ENCODE peak calls at places on chromosomes 16 and 17, in seven cellular contexts. P, H, S, N, M, V and Y are unnamed samples.

GRCh38 chr17:9200197-9200662 is 178.9 kb downstream of the NTN1 start:
- DNase-seq in H (no peak), V (no peak), M (no peak), N (no peak), S (no peak), P (no peak), Y (no peak)

GRCh38 chr17:4968916-4969550 is 1.4 kb upstream of the SPAG7 start:
- DNase-seq in P (no peak), H (no peak), S (no peak), N (no peak), V (peak; percentile 26), M (peak; percentile 79), Y (peak; percentile 66)

GRCh38 chr16:2242598-2242997 is 6.4 kb downstream of the DNASE1L2 start:
- DNase-seq in V (no peak), H (no peak), M (no peak), S (no peak), P (no peak), N (no peak), Y (peak; percentile 44)

GRCh38 chr16:50438041-50438437 is 69.3 kb upstream of the BRD7 start:
- DNase-seq in S (no peak), M (no peak), P (no peak), V (no peak), H (no peak), N (no peak), Y (no peak)

GRCh38 chr16:3681206-3681605 is 26.7 kb downstream of the DNASE1 start:
- DNase-seq in M (no peak), N (no peak), V (no peak), P (no peak), S (no peak), H (no peak), Y (no peak)

GRCh38 chr17:55304171-55304859 is 39.6 kb downstream of the HLF start:
- DNase-seq in S (no peak), M (no peak), P (no peak), N (no peak), V (no peak), H (no peak), Y (no peak)

GRCh38 chr17:41534899-41535546 is 6.9 kb upstream of the KRT19 start:
- DNase-seq in M (no peak), V (no peak), P (no peak), N (no peak), S (no peak), H (no peak), Y (peak; percentile 26)

GRCh38 chr17:70552230-70552981 is 383.1 kb downstream of the KCNJ2 start:
- DNase-seq in M (peak; percentile 6), H (no peak), S (no peak), P (no peak), N (peak; percentile 52), V (peak; percentile 26), Y (peak; percentile 51)

GRCh38 chr17:5537251-5537650 is 47.1 kb downstream of the NLRP1 start:
- DNase-seq in M (peak; percentile 25), V (no peak), P (no peak), N (no peak), H (no peak), S (no peak), Y (no peak)

GRCh38 chr17:55086635-55087058 is 118.1 kb downstream of the STXBP4 start:
- DNase-seq in V (no peak), N (peak; percentile 41), P (no peak), M (peak; percentile 75), H (no peak), S (peak; percentile 4), Y (no peak)

GRCh38 chr16:50599494-50599893 is 51.3 kb downstream of the NKD1 start:
- DNase-seq in H (no peak), N (no peak), P (no peak), M (no peak), S (peak; percentile 23), V (no peak), Y (no peak)

GRCh38 chr16:11047939-11048500 is 103.7 kb downstream of the CLEC16A start:
- DNase-seq in M (no peak), P (no peak), N (no peak), S (no peak), V (no peak), H (no peak), Y (no peak)

GRCh38 chr16:65509172-65509571 is 387.3 kb upstream of the CDH11 start:
- DNase-seq in S (no peak), V (no peak), H (no peak), M (no peak), N (no peak), P (no peak), Y (no peak)

GRCh38 chr16:2428051-2428786 is 1.0 kb upstream of the CCNF start:
- DNase-seq in S (no peak), V (no peak), H (no peak), N (peak; percentile 39), M (no peak), P (no peak), Y (peak; percentile 71)

GRCh38 chr16:84199861-84200260 is 8.9 kb downstream of the ADAD2 start:
- DNase-seq in N (no peak), S (no peak), M (no peak), H (no peak), V (no peak), P (no peak), Y (no peak)

GRCh38 chr17:40561871-40562611 is 3.2 kb downstream of the CCR7 start:
- DNase-seq in P (no peak), S (no peak), M (no peak), V (no peak), H (peak; percentile 52), N (no peak), Y (no peak)

GRCh38 chr16:3095869-3096268 is 3.2 kb downstream of the ZSCAN10 start:
- DNase-seq in V (peak; percentile 63), S (no peak), N (no peak), M (no peak), P (no peak), H (peak; percentile 55), Y (peak; percentile 80)

GRCh38 chr17:47203984-47204721 is 5.0 kb upstream of the MYL4 start:
- DNase-seq in S (no peak), P (no peak), N (no peak), H (peak; percentile 43), V (no peak), M (no peak), Y (no peak)

GRCh38 chr17:77322534-77323412 is 182.0 kb downstream of the SEC14L1 start:
- DNase-seq in H (peak; percentile 2), P (peak; percentile 72), S (peak; percentile 71), N (no peak), V (peak; percentile 93), M (peak; percentile 98), Y (peak; percentile 70)

GRCh38 chr17:82217530-82218204 is 5.0 kb upstream of the CCDC57 start:
- DNase-seq in S (no peak), N (no peak), M (no peak), V (no peak), H (no peak), P (no peak), Y (peak; percentile 51)

GRCh38 chr17:74645010-74645409 is 21.5 kb upstream of the CD300E start:
- DNase-seq in P (no peak), N (no peak), S (no peak), M (no peak), H (no peak), V (no peak), Y (no peak)

GRCh38 chr17:14304876-14305636 is 4.2 kb downstream of the HS3ST3B1 start:
- DNase-seq in P (no peak), N (no peak), V (no peak), M (no peak), S (no peak), H (no peak), Y (peak; percentile 45)

GRCh38 chr17:70310251-70310672 is 140.9 kb downstream of the KCNJ2 start:
- DNase-seq in S (no peak), N (no peak), M (peak; percentile 31), P (no peak), V (no peak), H (no peak), Y (no peak)

GRCh38 chr16:24850289-24850931 is 4.6 kb downstream of the SLC5A11 start:
- DNase-seq in S (no peak), P (no peak), V (no peak), H (no peak), N (no peak), M (no peak), Y (no peak)

GRCh38 chr16:1900452-1900774 is 17.8 kb downstream of the HS3ST6 start:
- DNase-seq in M (no peak), P (no peak), N (peak; percentile 90), H (no peak), S (no peak), V (no peak), Y (no peak)

GRCh38 chr16:75733305-75734141 is 7.2 kb upstream of the CPHXL start:
- DNase-seq in S (no peak), P (no peak), M (peak; percentile 30), V (no peak), H (no peak), N (no peak), Y (no peak)

GRCh38 chr16:13770436-13770835 is 149.5 kb upstream of the ERCC4 start:
- DNase-seq in M (no peak), P (no peak), S (no peak), V (no peak), H (no peak), N (no peak), Y (no peak)

GRCh38 chr17:70344356-70345060 is 175.2 kb downstream of the KCNJ2 start:
- DNase-seq in P (no peak), S (no peak), V (no peak), N (no peak), M (no peak), H (no peak), Y (no peak)

GRCh38 chr17:79874329-79874981 is 35.2 kb upstream of the CBX4 start:
- DNase-seq in P (no peak), H (peak; percentile 22), V (peak; percentile 95), M (no peak), S (no peak), N (peak; percentile 46), Y (peak; percentile 88)

GRCh38 chr17:31586946-31587345 is 195.5 kb downstream of the RAB11FIP4 start:
- DNase-seq in H (no peak), N (peak; percentile 31), V (no peak), S (no peak), P (no peak), M (no peak), Y (no peak)

GRCh38 chr16:65660390-65660789 is 538.5 kb upstream of the CDH11 start:
- DNase-seq in M (no peak), P (no peak), N (no peak), V (no peak), H (no peak), S (peak; percentile 15), Y (no peak)

GRCh38 chr17:41329279-41329925 is 13.9 kb upstream of the KRTAP17-1 start:
- DNase-seq in M (no peak), N (peak; percentile 45), V (peak; percentile 79), S (no peak), P (no peak), H (no peak), Y (peak; percentile 80)

GRCh38 chr17:43755389-43755875 is 3.2 kb downstream of the SOST start:
- DNase-seq in M (no peak), S (no peak), H (no peak), N (no peak), P (no peak), V (no peak), Y (peak; percentile 92)

GRCh38 chr16:50400967-50401348 is 32.2 kb upstream of the BRD7 start:
- DNase-seq in H (no peak), S (no peak), V (no peak), M (no peak), N (no peak), P (no peak), Y (no peak)

GRCh38 chr16:82150569-82150968 is 19.5 kb downstream of the MPHOSPH6 start:
- DNase-seq in S (no peak), H (no peak), N (no peak), V (no peak), M (no peak), P (no peak), Y (no peak)

GRCh38 chr17:78313735-78314648 is 45.9 kb downstream of the SOCS3 start:
- DNase-seq in N (peak; percentile 96), M (no peak), S (no peak), P (peak; percentile 66), H (peak; percentile 52), V (peak; percentile 98), Y (peak; percentile 98)

GRCh38 chr16:1923299-1924034 is 5.3 kb upstream of the HS3ST6 start:
- DNase-seq in H (no peak), P (no peak), S (no peak), V (peak; percentile 72), N (peak; percentile 54), M (no peak), Y (peak; percentile 90)

GRCh38 chr16:53864819-53865491 is 161.0 kb downstream of the FTO start:
- DNase-seq in M (no peak), S (peak; percentile 26), V (peak; percentile 4), P (no peak), N (no peak), H (no peak), Y (no peak)